ENCODE peak calls at places on chromosomes 11 and 22, in seven cellular contexts. G is AG09309, E is esophagus squamous epithelium, T is body of pancreas, F is HCT116, V is mucosa of descending colon, H is uterus. K is an unnamed sample.

GRCh38 chr22:42895087-42895486 is 38.0 kb upstream of the ARFGAP3 start:
- DNase-seq in G (no peak), E (no peak), T (no peak), F (no peak), V (no peak), H (no peak), K (no peak)

GRCh38 chr11:40306938-40307548 is 1152.4 kb downstream of the LRRC4C start:
- DNase-seq in G (no peak), E (no peak), T (no peak), F (no peak), V (no peak), H (no peak), K (peak)

GRCh38 chr22:43128928-43129424 is 14.2 kb downstream of the MCAT start:
- DNase-seq in G (no peak), E (no peak), T (peak), F (no peak), V (peak), H (no peak), K (no peak)

GRCh38 chr22:24434472-24435322 is 7.3 kb downstream of the ADORA2A start:
- DNase-seq in G (no peak), E (peak), T (peak), F (no peak), V (peak), H (peak), K (no peak)

GRCh38 chr11:17986007-17986710 is 26.7 kb downstream of the SERGEF start:
- DNase-seq in G (peak), E (no peak), T (peak), F (peak), V (no peak), H (peak), K (peak)

GRCh38 chr11:35364101-35364780 is 55.1 kb downstream of the SLC1A2 start:
- DNase-seq in G (peak), E (no peak), T (peak), F (peak), V (peak), H (peak), K (peak)

GRCh38 chr11:88231894-88232482 is 56.7 kb upstream of the RAB38 start:
- DNase-seq in G (peak), E (no peak), T (peak), F (no peak), V (peak), H (no peak), K (peak)

GRCh38 chr11:132147464-132147863 is 777.0 kb downstream of the NTM start:
- DNase-seq in G (no peak), E (no peak), T (no peak), F (no peak), V (no peak), H (no peak), K (no peak)

GRCh38 chr11:130209128-130209932 is 49.7 kb downstream of the ST14 start:
- DNase-seq in G (no peak), E (no peak), T (no peak), F (no peak), V (peak), H (no peak), K (no peak)

GRCh38 chr11:32043737-32044515 is 46.9 kb upstream of the RCN1 start:
- DNase-seq in G (no peak), E (no peak), T (no peak), F (no peak), V (no peak), H (no peak), K (no peak)

GRCh38 chr22:24433868-24434471 is 6.6 kb downstream of the ADORA2A start:
- DNase-seq in G (no peak), E (no peak), T (peak), F (no peak), V (no peak), H (no peak), K (no peak)

GRCh38 chr11:73173755-73174494 is 31.8 kb upstream of the FCHSD2 start:
- DNase-seq in G (no peak), E (no peak), T (peak), F (no peak), V (peak), H (peak), K (no peak)
- TF ChIP-seq CTCF in G (no peak), E (no peak), T (peak), F (no peak), V (no peak), H (no peak), K (no peak)

GRCh38 chr22:27772370-27773235 is 29.0 kb downstream of the MN1 start:
- DNase-seq in G (no peak), E (no peak), T (no peak), F (no peak), V (no peak), H (no peak), K (no peak)

GRCh38 chr22:27771637-27772369 is 29.8 kb downstream of the MN1 start:
- DNase-seq in G (no peak), E (no peak), T (no peak), F (no peak), V (no peak), H (no peak), K (no peak)

GRCh38 chr22:27774200-27774599 is 27.4 kb downstream of the MN1 start:
- DNase-seq in G (no peak), E (no peak), T (no peak), F (no peak), V (no peak), H (no peak), K (no peak)

GRCh38 chr22:27775087-27775697 is 26.4 kb downstream of the MN1 start:
- DNase-seq in G (no peak), E (no peak), T (no peak), F (no peak), V (no peak), H (no peak), K (no peak)

DNA sequence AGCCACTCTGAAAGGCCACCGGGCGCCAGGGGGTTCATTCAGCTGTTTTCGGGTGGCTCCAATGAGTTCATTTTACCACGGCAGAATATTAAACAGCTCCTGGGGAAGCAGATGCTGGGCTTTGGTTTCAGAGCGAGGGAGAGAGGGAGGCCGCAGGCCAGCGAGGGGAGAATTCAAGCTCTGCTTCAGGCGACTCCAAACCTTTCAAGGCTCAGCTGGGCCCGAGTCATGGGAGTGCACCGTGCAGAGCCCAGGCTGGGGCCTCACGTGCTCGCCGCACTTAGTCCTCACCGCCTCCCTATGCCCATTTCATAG is 28.4 kb downstream of the MN1 start:
- DNase-seq in G (no peak), E (no peak), T (no peak), F (no peak), V (no peak), H (no peak), K (no peak)
- H3K4me3 ChIP-seq in G (no peak), E (no peak), T (no peak), F (no peak), V (no peak), H (no peak), K (no peak)

GRCh38 chr22:20779014-20779812 is 5.3 kb downstream of the SERPIND1 start:
- DNase-seq in G (no peak), E (no peak), T (no peak), F (no peak), V (no peak), H (peak), K (no peak)

GRCh38 chr22:20776624-20777405 is 2.9 kb downstream of the SERPIND1 start:
- DNase-seq in G (no peak), E (no peak), T (no peak), F (no peak), V (no peak), H (no peak), K (no peak)

GRCh38 chr22:20779813-20780148 is 5.9 kb downstream of the SERPIND1 start:
- DNase-seq in G (no peak), E (no peak), T (no peak), F (no peak), V (no peak), H (no peak), K (peak)

GRCh38 chr22:20775342-20775895 is 1.5 kb downstream of the SERPIND1 start:
- DNase-seq in G (no peak), E (no peak), T (no peak), F (no peak), V (no peak), H (no peak), K (no peak)

GRCh38 chr22:20777420-20778177 is 3.7 kb downstream of the SERPIND1 start:
- DNase-seq in G (peak), E (no peak), T (peak), F (peak), V (peak), H (peak), K (peak)
- TF ChIP-seq CTCF in G (peak), E (peak), T (no peak), F (no peak), V (no peak), H (no peak), K (no peak)

GRCh38 chr22:49949914-49950292 is 10.7 kb upstream of the PIM3 start:
- DNase-seq in G (no peak), E (no peak), T (no peak), F (no peak), V (no peak), H (no peak), K (no peak)
- H3K4me3 ChIP-seq in G (no peak), E (no peak), T (no peak), F (no peak), V (no peak), H (no peak), K (no peak)

DNA sequence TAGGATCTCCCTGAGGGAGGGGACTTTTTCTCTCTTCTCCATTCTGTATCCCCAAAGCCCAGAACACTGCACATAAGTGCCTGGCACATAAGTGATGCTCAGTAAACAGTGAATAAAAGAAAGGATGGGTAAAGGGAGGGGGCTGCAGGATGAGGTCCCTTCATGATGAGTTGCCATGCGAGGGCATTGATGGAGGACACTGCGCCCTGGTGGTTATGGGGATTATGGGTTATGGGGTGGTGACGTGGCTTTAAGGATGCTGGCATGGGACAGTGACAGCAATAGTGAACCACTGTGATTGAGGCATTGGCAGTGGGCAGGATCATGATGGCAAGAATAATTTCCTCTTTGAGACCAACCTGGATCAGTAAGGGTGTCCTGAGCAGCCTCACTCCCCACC is 43.9 kb upstream of the LRRC32 start:
- DNase-seq in G (no peak), E (no peak), T (no peak), F (no peak), V (no peak), H (no peak), K (no peak)
- TF ChIP-seq CTCF in G (no peak), E (no peak), T (no peak), F (peak), V (no peak), H (no peak), K (no peak)

GRCh38 chr11:82802710-82803109 is 69.0 kb upstream of the FAM181B start:
- DNase-seq in G (no peak), E (no peak), T (no peak), F (no peak), V (no peak), H (no peak), K (no peak)
- H3K4me3 ChIP-seq in G (no peak), E (no peak), T (no peak), F (no peak), V (no peak), H (no peak), K (no peak)

K was measured in astrocyte of the cerebellum.